ENCODE peak calls at places on chromosomes 13 and 19, in five cellular contexts. One of them, this sample, is unnamed.

GRCh38 chr13:97212540-97213146 is 9.5 kb upstream of the MBNL2 start:
- DNase-seq in transverse colon: peak
- DNase-seq in stimulated activated CD8-positive, alpha-beta memory T cell treated with anti-CD3 and anti-CD28 coated beads, Interleukin-7, amount 100 ng/mL, for 48 hours: no peak
- DNase-seq in activated CD8-positive, alpha-beta memory T cell treated with anti-CD3 and anti-CD28 coated beads, Interleukin-2, amount 10 ng/mL, durations not matched to agents 7 days and 5 days: no peak
- DNase-seq in lung: no peak
- DNase-seq in this sample: no peak

GRCh38 chr13:30354481-30355404 is 47.4 kb upstream of the KATNAL1 start:
- DNase-seq in transverse colon: no peak
- DNase-seq in stimulated activated CD8-positive, alpha-beta memory T cell treated with anti-CD3 and anti-CD28 coated beads, Interleukin-7, amount 100 ng/mL, for 48 hours: no peak
- DNase-seq in activated CD8-positive, alpha-beta memory T cell treated with anti-CD3 and anti-CD28 coated beads, Interleukin-2, amount 10 ng/mL, durations not matched to agents 7 days and 5 days: no peak
- DNase-seq in lung: no peak
- DNase-seq in this sample: no peak

GRCh38 chr19:24033962-24034342 is 53.0 kb upstream of the ZNF254 start:
- DNase-seq in transverse colon: peak
- DNase-seq in stimulated activated CD8-positive, alpha-beta memory T cell treated with anti-CD3 and anti-CD28 coated beads, Interleukin-7, amount 100 ng/mL, for 48 hours: no peak
- DNase-seq in activated CD8-positive, alpha-beta memory T cell treated with anti-CD3 and anti-CD28 coated beads, Interleukin-2, amount 10 ng/mL, durations not matched to agents 7 days and 5 days: peak
- DNase-seq in lung: peak
- DNase-seq in this sample: no peak

GRCh38 chr13:21138561-21138960 is 37.8 kb downstream of the SKA3 start:
- DNase-seq in transverse colon: no peak
- DNase-seq in stimulated activated CD8-positive, alpha-beta memory T cell treated with anti-CD3 and anti-CD28 coated beads, Interleukin-7, amount 100 ng/mL, for 48 hours: no peak
- DNase-seq in activated CD8-positive, alpha-beta memory T cell treated with anti-CD3 and anti-CD28 coated beads, Interleukin-2, amount 10 ng/mL, durations not matched to agents 7 days and 5 days: no peak
- DNase-seq in lung: no peak
- DNase-seq in this sample: no peak

GRCh38 chr19:16327911-16328823 is 3.5 kb downstream of the KLF2 start:
- DNase-seq in transverse colon: peak
- DNase-seq in stimulated activated CD8-positive, alpha-beta memory T cell treated with anti-CD3 and anti-CD28 coated beads, Interleukin-7, amount 100 ng/mL, for 48 hours: no peak
- DNase-seq in activated CD8-positive, alpha-beta memory T cell treated with anti-CD3 and anti-CD28 coated beads, Interleukin-2, amount 10 ng/mL, durations not matched to agents 7 days and 5 days: peak
- DNase-seq in lung: peak
- DNase-seq in this sample: no peak

GRCh38 chr13:112140366-112140765 is 73.4 kb downstream of the SOX1 start:
- DNase-seq in transverse colon: no peak
- DNase-seq in stimulated activated CD8-positive, alpha-beta memory T cell treated with anti-CD3 and anti-CD28 coated beads, Interleukin-7, amount 100 ng/mL, for 48 hours: no peak
- DNase-seq in activated CD8-positive, alpha-beta memory T cell treated with anti-CD3 and anti-CD28 coated beads, Interleukin-2, amount 10 ng/mL, durations not matched to agents 7 days and 5 days: no peak
- DNase-seq in lung: no peak
- DNase-seq in this sample: no peak

GRCh38 chr19:13839193-13839937 is 37.6 kb upstream of the NANOS3 start:
- DNase-seq in transverse colon: peak
- DNase-seq in stimulated activated CD8-positive, alpha-beta memory T cell treated with anti-CD3 and anti-CD28 coated beads, Interleukin-7, amount 100 ng/mL, for 48 hours: peak
- DNase-seq in activated CD8-positive, alpha-beta memory T cell treated with anti-CD3 and anti-CD28 coated beads, Interleukin-2, amount 10 ng/mL, durations not matched to agents 7 days and 5 days: peak
- DNase-seq in lung: peak
- DNase-seq in this sample: peak

GRCh38 chr19:8988204-8988603 is 22.0 kb downstream of the MUC16 start:
- DNase-seq in transverse colon: no peak
- DNase-seq in stimulated activated CD8-positive, alpha-beta memory T cell treated with anti-CD3 and anti-CD28 coated beads, Interleukin-7, amount 100 ng/mL, for 48 hours: peak
- DNase-seq in activated CD8-positive, alpha-beta memory T cell treated with anti-CD3 and anti-CD28 coated beads, Interleukin-2, amount 10 ng/mL, durations not matched to agents 7 days and 5 days: no peak
- DNase-seq in lung: no peak
- DNase-seq in this sample: no peak

GRCh38 chr13:94384217-94384905 is 95.1 kb downstream of the DCT start:
- DNase-seq in transverse colon: no peak
- DNase-seq in stimulated activated CD8-positive, alpha-beta memory T cell treated with anti-CD3 and anti-CD28 coated beads, Interleukin-7, amount 100 ng/mL, for 48 hours: no peak
- DNase-seq in activated CD8-positive, alpha-beta memory T cell treated with anti-CD3 and anti-CD28 coated beads, Interleukin-2, amount 10 ng/mL, durations not matched to agents 7 days and 5 days: no peak
- DNase-seq in lung: no peak
- DNase-seq in this sample: no peak

This sample was measured in RWPE2.